ENCODE peak calls at places on chromosomes 3 and 15, in eight cellular contexts. Y is heart left ventricle, B is brain microvascular endothelial cell, T is heart right ventricle, C is fibroblast of pulmonary artery, N is fibroblast of the aortic adventitia, Q is ovary, H is kidney. V is an unnamed sample.
A peak's percentile ranks its signal among the peaks of the same experiment; 100 is the strongest.

GRCh38 chr3:135930243-135930642 is 35.3 kb upstream of the PPP2R3A start:
- DNase-seq in B (no peak), T (no peak), Y (no peak), Q (no peak), C (no peak), N (no peak), H (no peak), V (no peak)

GRCh38 chr3:49722896-49723295 is 855 bp downstream of the GMPPB start:
- DNase-seq in B (no peak), T (no peak), Y (peak; percentile 23), Q (no peak), N (no peak), C (no peak), H (no peak), V (no peak)

GRCh38 chr15:64845826-64846225 is 4.1 kb downstream of the PLEKHO2 start:
- DNase-seq in H (peak; percentile 71), N (no peak), T (no peak), Y (no peak), B (no peak), C (no peak), Q (no peak), V (no peak)

GRCh38 chr3:65650247-65650646 is 388.5 kb downstream of the MAGI1 start:
- DNase-seq in Q (no peak), T (no peak), C (no peak), H (no peak), Y (no peak), N (no peak), B (no peak), V (no peak)

GRCh38 chr15:58307313-58307961 is 124.4 kb upstream of the LIPC start:
- DNase-seq in B (no peak), Y (no peak), C (peak; percentile 66), H (no peak), N (peak; percentile 91), T (no peak), Q (no peak), V (peak; percentile 75)

GRCh38 chr15:50774450-50774849 is 8.9 kb upstream of the SPPL2A start:
- DNase-seq in H (no peak), C (no peak), Y (no peak), Q (no peak), T (no peak), N (no peak), B (no peak), V (peak; percentile 21)

GRCh38 chr3:194584866-194585265 is 48.4 kb downstream of the TMEM44 start:
- DNase-seq in H (no peak), T (no peak), Q (no peak), B (no peak), Y (no peak), C (peak; percentile 88), N (peak; percentile 79), V (no peak)

GRCh38 chr15:51097553-51098330 is 3.0 kb upstream of the TNFAIP8L3 start:
- DNase-seq in Q (no peak), C (peak; percentile 80), N (peak; percentile 86), Y (no peak), H (no peak), T (no peak), B (peak; percentile 71), V (peak; percentile 51)

GRCh38 chr3:56694852-56695563 is 11.9 kb upstream of the TASOR start:
- DNase-seq in N (no peak), T (no peak), Y (no peak), Q (no peak), H (no peak), B (no peak), C (no peak), V (no peak)

GRCh38 chr3:46438831-46439230 is 25.9 kb downstream of the LTF start:
- DNase-seq in N (no peak), Q (no peak), B (no peak), T (no peak), Y (no peak), C (no peak), H (no peak), V (no peak)

GRCh38 chr3:46447535-46447934 is 17.2 kb downstream of the LTF start:
- DNase-seq in C (no peak), Q (no peak), T (no peak), H (no peak), B (no peak), Y (no peak), N (no peak), V (no peak)

GRCh38 chr3:46440531-46441294 is 24.0 kb downstream of the LTF start:
- DNase-seq in C (no peak), Q (no peak), T (no peak), H (no peak), Y (no peak), B (no peak), N (no peak), V (no peak)

GRCh38 chr3:46448721-46449120 is 16.0 kb downstream of the LTF start:
- DNase-seq in T (no peak), N (no peak), B (no peak), Y (no peak), Q (no peak), H (no peak), C (no peak), V (no peak)

GRCh38 chr3:46442591-46443530 is 21.8 kb downstream of the LTF start:
- DNase-seq in C (no peak), H (no peak), N (peak; percentile 64), T (no peak), Q (no peak), B (peak; percentile 19), Y (no peak), V (no peak)
- TF ChIP-seq CTCF in C (no peak), H (peak; percentile 36), N (peak; percentile 65), T (peak; percentile 52), Q (no peak), B (peak; percentile 65), Y (peak; percentile 56), V (no peak)

GRCh38 chr15:82709081-82709420 is 624 bp downstream of the AP3B2 start:
- DNase-seq in Q (no peak), N (no peak), Y (no peak), B (no peak), H (no peak), T (no peak), C (peak; percentile 3), V (no peak)
- H3K4me3 ChIP-seq in Q (peak overlapping the region; percentile 44), N (peak overlapping the region; percentile 57), Y (no peak overlapping the region), B (peak overlapping the region; percentile 45), H (peak overlapping the region; percentile 59), T (peak overlapping the region; percentile 72), C (peak overlapping the region; percentile 63), V (peak overlapping the region; percentile 51)

DNA sequence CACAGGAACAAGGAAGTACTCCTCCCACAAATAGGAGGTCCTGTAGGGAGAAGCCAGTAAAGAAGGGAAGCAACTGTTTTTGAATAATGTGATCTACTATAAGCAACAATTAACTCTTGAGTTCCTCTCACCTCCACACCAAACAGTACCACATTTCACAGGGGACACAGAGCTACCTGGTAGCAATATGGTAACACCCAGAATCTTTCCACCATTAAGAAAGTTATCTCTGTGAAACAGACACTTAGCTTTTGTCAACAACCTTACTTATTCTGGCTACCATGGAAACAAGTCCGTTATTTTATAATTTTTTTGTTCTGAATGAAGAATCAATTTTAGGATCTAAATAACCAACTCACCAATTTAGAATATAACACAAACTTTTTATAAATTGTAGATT is 49.5 kb downstream of the TBL1XR1 start:
- DNase-seq in Q (no peak), B (no peak), H (no peak), T (no peak), N (no peak), C (no peak), Y (no peak), V (no peak)
- TF ChIP-seq CTCF in Q (no peak), B (no peak), H (no peak), T (no peak), N (no peak), C (no peak), Y (no peak), V (no peak)

GRCh38 chr3:18114894-18115293 is 310.2 kb downstream of the SATB1 start:
- DNase-seq in N (no peak), H (no peak), Q (no peak), C (no peak), B (no peak), Y (no peak), T (no peak), V (no peak)

GRCh38 chr3:18112976-18113766 is 312.0 kb downstream of the SATB1 start:
- DNase-seq in Y (no peak), T (no peak), B (no peak), Q (no peak), N (no peak), C (no peak), H (no peak), V (no peak)

GRCh38 chr3:18111702-18112311 is 313.3 kb downstream of the SATB1 start:
- DNase-seq in H (no peak), Y (no peak), B (no peak), C (no peak), T (no peak), N (peak; percentile 18), Q (no peak), V (peak; percentile 11)
- H3K4me3 ChIP-seq in H (no peak overlapping the region), Y (no peak overlapping the region), B (no peak overlapping the region), C (no peak overlapping the region), T (no peak overlapping the region), N (no peak overlapping the region), Q (no peak overlapping the region), V (peak overlapping the region; percentile 5)

GRCh38 chr3:183515968-183516851 is 39.3 kb downstream of the KLHL6 start:
- DNase-seq in Q (no peak), Y (no peak), H (no peak), C (no peak), N (no peak), T (no peak), B (no peak), V (no peak)
- TF ChIP-seq CTCF in Q (no peak), Y (no peak), H (no peak), C (no peak), N (no peak), T (no peak), B (no peak), V (no peak)

GRCh38 chr15:33007295-33007855 is 187.1 kb downstream of the FMN1 start:
- DNase-seq in H (no peak), B (peak; percentile 82), C (peak; percentile 56), N (peak; percentile 58), T (no peak), Q (no peak), Y (no peak), V (no peak)

GRCh38 chr15:33008284-33009011 is 186.1 kb downstream of the FMN1 start:
- DNase-seq in T (no peak), H (no peak), N (peak; percentile 95), B (peak; percentile 90), C (peak; percentile 73), Y (no peak), Q (no peak), V (peak; percentile 84)

GRCh38 chr15:33011976-33012375 is 182.5 kb downstream of the FMN1 start:
- DNase-seq in T (no peak), Y (no peak), C (no peak), Q (no peak), B (no peak), H (no peak), N (no peak), V (no peak)

GRCh38 chr15:33009026-33009425 is 185.5 kb downstream of the FMN1 start:
- DNase-seq in N (no peak), C (no peak), B (no peak), Y (no peak), T (no peak), Q (no peak), H (no peak), V (no peak)

DNA sequence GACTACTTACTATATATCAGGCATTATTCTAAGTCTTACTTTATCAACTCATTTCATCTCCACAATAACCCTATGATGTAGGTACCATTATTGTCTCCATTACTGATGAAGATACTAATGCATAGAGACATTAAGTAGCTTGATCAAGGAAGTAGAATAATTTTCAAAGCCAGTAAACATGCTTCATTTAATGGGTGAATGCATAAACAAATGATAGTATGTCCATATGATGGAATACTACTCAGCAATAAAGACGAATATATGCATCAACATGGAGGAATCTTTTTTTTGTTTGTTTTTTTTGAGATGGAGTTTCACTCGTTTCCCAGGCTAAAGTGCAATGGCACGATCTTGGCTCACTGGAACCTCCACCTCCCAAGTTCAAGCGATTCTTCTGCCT is 184.9 kb downstream of the FMN1 start:
- DNase-seq in B (no peak), Q (no peak), N (no peak), H (no peak), T (no peak), Y (no peak), C (no peak), V (no peak)
- H3K4me3 ChIP-seq in B (no peak overlapping the region), Q (no peak overlapping the region), N (no peak overlapping the region), H (no peak overlapping the region), T (no peak overlapping the region), Y (no peak overlapping the region), C (no peak overlapping the region), V (no peak overlapping the region)

V was measured in fibroblast of villous mesenchyme.